ENCODE peak calls at places on chromosome 13, in six cellular contexts. K, X, R, Q, Z and D are unnamed samples.

GRCh38 chr13:47420568-47420967 is 523.7 kb upstream of the HTR2A start:
- DNase-seq in K (no peak), X (no peak), R (peak; percentile 28), Q (no peak), Z (no peak), D (no peak)

GRCh38 chr13:95660981-95661581 is 15.9 kb upstream of the DNAJC3 start:
- DNase-seq in K (peak; percentile 31), X (no peak), R (no peak), Q (peak; percentile 14), Z (peak; percentile 57), D (no peak)

GRCh38 chr13:35481777-35482176 is 5.3 kb upstream of the MAB21L1 start:
- DNase-seq in K (no peak), X (no peak), R (no peak), Q (no peak), Z (no peak), D (no peak)

GRCh38 chr13:75263741-75264407 is 218.1 kb downstream of the TBC1D4 start:
- DNase-seq in K (no peak), X (no peak), R (no peak), Q (no peak), Z (no peak), D (no peak)

GRCh38 chr13:48275507-48275906 is 28.0 kb upstream of the RB1 start:
- DNase-seq in K (no peak), X (no peak), R (no peak), Q (no peak), Z (no peak), D (no peak)

GRCh38 chr13:80132741-80133601 is 208.0 kb downstream of the SPRY2 start:
- DNase-seq in K (peak; percentile 21), X (peak; percentile 81), R (peak; percentile 20), Q (no peak), Z (peak; percentile 81), D (peak; percentile 70)

GRCh38 chr13:46595136-46595917 is 42.4 kb downstream of the LRCH1 start:
- DNase-seq in K (no peak), X (no peak), R (no peak), Q (no peak), Z (no peak), D (no peak)

GRCh38 chr13:98824376-98825160 is 72.1 kb upstream of the SLC15A1 start:
- DNase-seq in K (no peak), X (no peak), R (no peak), Q (no peak), Z (no peak), D (no peak)

GRCh38 chr13:39876258-39876657 is 220.8 kb downstream of the COG6 start:
- DNase-seq in K (peak; percentile 2), X (no peak), R (no peak), Q (no peak), Z (no peak), D (no peak)

GRCh38 chr13:31769581-31769980 is 30.3 kb downstream of the RXFP2 start:
- DNase-seq in K (no peak), X (no peak), R (no peak), Q (no peak), Z (no peak), D (no peak)

GRCh38 chr13:43805681-43806128 is 18.9 kb upstream of the ENOX1 start:
- DNase-seq in K (peak; percentile 11), X (no peak), R (no peak), Q (no peak), Z (no peak), D (no peak)

GRCh38 chr13:37241786-37242185 is 136.3 kb upstream of the CSNK1A1L start:
- DNase-seq in K (no peak), X (no peak), R (no peak), Q (no peak), Z (no peak), D (no peak)

GRCh38 chr13:99931462-99931861 is 40.1 kb downstream of the ZIC5 start:
- DNase-seq in K (no peak), X (no peak), R (no peak), Q (no peak), Z (no peak), D (no peak)

GRCh38 chr13:83839158-83839557 is 43.1 kb downstream of the SLITRK1 start:
- DNase-seq in K (no peak), X (no peak), R (no peak), Q (no peak), Z (no peak), D (no peak)

GRCh38 chr13:73902296-73902695 is 231.9 kb downstream of the KLF12 start:
- DNase-seq in K (no peak), X (no peak), R (no peak), Q (no peak), Z (no peak), D (no peak)

GRCh38 chr13:61275740-61276139 is 139.9 kb downstream of the PCDH20 start:
- DNase-seq in K (no peak), X (no peak), R (no peak), Q (no peak), Z (no peak), D (no peak)

DNA sequence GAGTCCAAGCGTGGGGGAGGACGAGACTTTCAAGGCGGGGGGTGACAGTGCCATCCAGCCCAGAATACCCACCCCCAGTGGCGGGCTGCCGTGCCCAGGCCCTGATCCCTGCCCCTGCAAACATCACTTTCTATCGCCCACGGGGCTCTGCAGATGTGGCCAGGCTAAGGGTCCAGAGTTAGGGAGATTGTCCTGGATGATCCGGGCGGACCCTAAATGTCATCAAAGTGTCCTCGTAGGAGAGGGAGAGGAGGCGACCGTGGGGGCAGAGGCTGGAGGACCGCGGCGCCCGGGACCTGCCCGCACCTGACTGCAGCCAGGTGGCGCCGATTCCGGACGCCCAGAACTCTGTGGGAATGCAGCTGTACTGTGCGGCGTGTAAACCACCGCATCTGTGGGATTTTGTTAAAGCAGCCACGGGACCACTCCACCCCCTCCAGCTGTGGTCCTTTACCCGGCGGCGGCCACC is 32.4 kb downstream of the GJA3 start:
- DNase-seq in K (no peak), X (no peak), R (no peak), Q (no peak), Z (peak; percentile 51), D (peak; percentile 58)
- TF ChIP-seq CTCF in K (no peak), X (peak; percentile 28), R (peak; percentile 20), Q (no peak), Z (peak; percentile 45), D (no peak)

DNA sequence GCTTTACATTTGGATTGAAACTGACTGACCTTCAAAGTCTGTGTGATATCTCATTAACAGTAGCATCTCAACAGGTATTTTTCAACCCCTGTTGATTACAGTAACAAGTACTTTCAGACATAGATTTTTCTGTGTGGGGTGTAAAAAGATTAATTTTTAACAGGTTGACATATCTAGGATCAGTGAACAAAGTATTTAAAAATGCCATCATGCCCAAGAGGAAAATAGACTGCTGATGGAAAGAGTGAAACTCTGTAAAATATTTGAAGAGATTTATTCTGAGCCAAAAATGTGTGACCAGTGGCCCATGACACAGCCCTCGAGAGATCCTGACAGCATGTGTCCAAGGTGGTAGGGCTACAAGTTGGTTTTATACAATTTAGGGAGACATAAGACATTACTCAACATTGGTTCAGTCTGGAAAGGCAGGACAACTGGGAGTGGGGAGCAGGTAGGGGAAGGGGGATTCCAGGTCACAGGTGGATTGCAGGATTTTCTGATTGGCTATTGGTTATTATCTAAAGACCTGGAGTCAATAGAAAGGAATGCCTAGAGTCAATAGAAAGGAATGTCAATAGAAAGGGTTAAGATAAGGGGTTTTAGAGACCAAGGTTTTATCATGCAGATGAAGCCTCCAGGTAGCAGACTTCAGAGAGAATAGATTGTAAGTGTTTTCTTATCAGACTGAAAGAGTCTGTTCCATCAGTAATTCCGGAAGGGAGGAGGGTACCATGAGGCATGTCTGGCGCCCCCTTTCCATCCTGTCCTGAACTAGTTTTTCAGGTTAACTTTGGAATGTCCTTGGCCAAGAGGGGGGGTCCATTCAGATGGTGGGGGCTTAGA is 29.1 kb downstream of the TNFRSF19 start:
- DNase-seq in K (no peak), X (no peak), R (no peak), Q (no peak), Z (no peak), D (no peak)
- TF ChIP-seq CTCF in K (no peak), X (no peak), R (no peak), Q (no peak), Z (no peak), D (no peak)

GRCh38 chr13:110109140-110109783 is 197.7 kb downstream of the COL4A1 start:
- DNase-seq in K (no peak), X (no peak), R (no peak), Q (no peak), Z (no peak), D (no peak)

GRCh38 chr13:110107568-110108347 is 199.2 kb downstream of the COL4A1 start:
- DNase-seq in K (no peak), X (no peak), R (no peak), Q (peak; percentile 53), Z (no peak), D (no peak)

GRCh38 chr13:110105136-110105535 is 201.8 kb downstream of the COL4A1 start:
- DNase-seq in K (no peak), X (no peak), R (peak; percentile 62), Q (no peak), Z (no peak), D (no peak)

GRCh38 chr13:110108348-110109139 is 198.4 kb downstream of the COL4A1 start:
- DNase-seq in K (peak; percentile 77), X (peak; percentile 80), R (peak; percentile 85), Q (peak; percentile 77), Z (peak; percentile 47), D (peak; percentile 93)

GRCh38 chr13:110106726-110107125 is 200.2 kb downstream of the COL4A1 start:
- DNase-seq in K (no peak), X (peak; percentile 57), R (peak; percentile 72), Q (no peak), Z (no peak), D (peak; percentile 94)
- TF ChIP-seq CTCF in K (no peak), X (no peak), R (no peak), Q (no peak), Z (no peak), D (no peak)

GRCh38 chr13:103788061-103788652 is 721.9 kb upstream of the SLC10A2 start:
- DNase-seq in K (no peak), X (peak; percentile 25), R (no peak), Q (peak; percentile 10), Z (peak; percentile 3), D (no peak)
- TF ChIP-seq CTCF in K (no peak), X (peak; percentile 36), R (no peak), Q (peak; percentile 40), Z (no peak), D (no peak)

DNA sequence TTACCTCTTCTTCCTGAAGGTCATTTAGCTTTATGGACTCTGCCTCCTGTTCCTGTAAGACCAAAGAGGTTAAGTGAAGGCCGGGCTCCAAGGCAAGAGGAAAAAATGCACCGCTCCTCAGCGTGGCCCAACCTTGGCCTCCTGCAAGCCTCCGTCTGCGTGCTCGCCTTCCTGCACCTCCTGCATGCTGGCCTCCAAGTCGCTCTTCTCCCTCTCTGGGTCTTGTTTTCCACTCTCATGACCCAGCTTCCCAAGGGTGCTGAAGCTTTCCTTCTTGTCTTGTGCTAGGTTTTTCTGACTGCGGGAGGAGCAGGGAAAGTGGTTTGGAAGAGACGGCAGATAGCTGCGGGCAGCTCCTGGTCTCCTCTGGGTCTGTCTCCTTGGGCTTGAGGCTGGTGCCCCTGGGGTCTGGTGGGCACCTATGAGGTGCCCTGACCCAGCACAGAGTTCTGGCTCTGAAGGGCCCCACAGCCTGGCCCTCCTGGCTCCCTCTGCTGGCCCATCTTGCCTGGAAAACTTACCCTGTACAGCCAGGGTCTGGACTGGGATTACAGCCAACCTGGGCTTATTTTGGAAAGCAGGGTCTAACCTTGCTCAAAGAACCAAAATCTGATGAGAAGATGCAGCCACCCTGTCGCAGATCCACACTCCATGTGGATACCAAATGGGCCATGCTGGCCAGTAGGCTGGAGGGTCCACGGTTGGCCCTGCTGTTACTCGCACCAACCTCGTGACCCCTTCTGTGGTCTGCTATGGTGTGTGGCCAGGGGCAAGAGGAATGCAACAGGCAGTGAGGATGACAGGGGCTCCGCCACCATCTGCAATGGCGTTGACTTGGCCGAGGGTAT is 5.2 kb downstream of the C13orf46 start:
- DNase-seq in K (no peak), X (no peak), R (no peak), Q (no peak), Z (no peak), D (peak; percentile 40)
- TF ChIP-seq CTCF in K (no peak), X (no peak), R (no peak), Q (no peak), Z (no peak), D (no peak)